ENCODE peak calls at places on chromosomes 11 and 22, in eight cellular contexts. H is psoas muscle, L is dorsolateral prefrontal cortex, A is cardiac muscle cell, R is lower leg skin, F is Panc1, E is heart right ventricle, K is IMR-90. C is an unnamed sample.

GRCh38 chr11:31926816-31927528 is 115.8 kb upstream of the PAX6 start:
- DNase-seq in H (no peak), L (no peak), A (no peak), R (no peak), F (no peak), E (no peak), K (no peak), C (no peak)

GRCh38 chr11:7088921-7089320 is at the start of gene RBMXL2:
- DNase-seq in H (peak; percentile 9), L (no peak), A (peak; percentile 0), R (no peak), F (no peak), E (no peak), K (no peak), C (no peak)

GRCh38 chr11:3090096-3090901 is 33.1 kb upstream of the CARS1 start:
- DNase-seq in H (no peak), L (peak; percentile 23), A (no peak), R (no peak), F (no peak), E (no peak), K (no peak), C (no peak)

GRCh38 chr11:70650075-70650909 is 252.0 kb downstream of the CTTN start:
- DNase-seq in H (peak; percentile 44), L (peak; percentile 51), A (peak; percentile 82), R (peak; percentile 19), F (peak; percentile 10), E (peak; percentile 33), K (peak; percentile 69), C (peak; percentile 15)

GRCh38 chr11:16804104-16804947 is 65.9 kb downstream of the C11orf58 start:
- DNase-seq in H (no peak), L (no peak), A (peak; percentile 94), R (no peak), F (no peak), E (no peak), K (no peak), C (peak; percentile 47)

GRCh38 chr11:82038151-82038550 is 695.5 kb downstream of the FAM181B start:
- DNase-seq in H (no peak), L (no peak), A (no peak), R (no peak), F (no peak), E (no peak), K (no peak), C (no peak)

GRCh38 chr22:33570110-33570509 is 350.2 kb downstream of the LARGE1 start:
- DNase-seq in H (no peak), L (no peak), A (no peak), R (no peak), F (no peak), E (no peak), K (no peak), C (no peak)

GRCh38 chr11:65615950-65616574 is 486 bp downstream of the PCNX3 start:
- DNase-seq in H (peak; percentile 75), L (no peak), A (peak; percentile 31), R (no peak), F (no peak), E (no peak), K (no peak), C (no peak)

GRCh38 chr11:114345575-114346222 is 49.5 kb downstream of the NNMT start:
- DNase-seq in H (no peak), L (no peak), A (no peak), R (no peak), F (no peak), E (no peak), K (no peak), C (no peak)

GRCh38 chr11:114348200-114349191 is 51.8 kb downstream of the C11orf71 start:
- DNase-seq in H (no peak), L (no peak), A (peak; percentile 84), R (peak; percentile 65), F (peak; percentile 17), E (no peak), K (peak; percentile 80), C (peak; percentile 22)

GRCh38 chr11:114343493-114343892 is 47.3 kb downstream of the NNMT start:
- DNase-seq in H (no peak), L (no peak), A (no peak), R (no peak), F (no peak), E (no peak), K (no peak), C (no peak)

GRCh38 chr11:114344494-114344893 is 48.3 kb downstream of the NNMT start:
- DNase-seq in H (no peak), L (no peak), A (no peak), R (no peak), F (no peak), E (no peak), K (no peak), C (no peak)

DNA sequence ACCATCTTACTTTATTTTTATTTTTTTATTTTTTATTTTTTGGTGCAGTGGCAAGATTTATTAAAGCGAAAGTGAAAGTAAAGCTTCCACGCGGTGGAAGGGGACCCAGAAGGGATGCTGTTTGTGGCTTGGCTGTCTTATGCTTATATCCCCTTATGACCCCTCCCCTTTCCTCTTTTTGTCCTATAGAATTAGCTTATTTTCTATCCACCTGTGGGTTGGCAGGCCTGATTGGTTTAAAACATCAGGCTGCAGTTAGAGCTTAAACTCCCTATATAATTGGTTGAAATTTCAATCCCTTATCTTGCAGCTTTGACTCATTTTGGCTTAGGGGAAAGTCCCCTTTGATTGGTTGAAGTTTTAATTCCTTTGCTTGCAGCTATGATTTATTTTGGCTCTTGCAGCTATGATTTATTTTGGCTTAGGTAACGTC is 50.5 kb downstream of the NNMT start:
- DNase-seq in H (no peak), L (no peak), A (no peak), R (no peak), F (no peak), E (no peak), K (no peak), C (no peak)
- H3K4me3 ChIP-seq in H (peak overlapping the region; percentile 45), L (peak overlapping the region; percentile 1), A (no peak overlapping the region), R (no peak overlapping the region), F (peak overlapping the region; percentile 35), E (peak overlapping the region; percentile 26), K (no peak overlapping the region), C (no peak overlapping the region)

GRCh38 chr11:19229671-19230070 is 11.1 kb downstream of the E2F8 start:
- DNase-seq in H (no peak), L (no peak), A (no peak), R (no peak), F (no peak), E (no peak), K (no peak), C (no peak)

GRCh38 chr11:19228956-19229355 is 11.8 kb downstream of the E2F8 start:
- DNase-seq in H (no peak), L (no peak), A (no peak), R (no peak), F (no peak), E (no peak), K (no peak), C (no peak)

GRCh38 chr11:19234428-19234827 is 6.3 kb downstream of the E2F8 start:
- DNase-seq in H (no peak), L (no peak), A (no peak), R (no peak), F (no peak), E (no peak), K (no peak), C (no peak)

GRCh38 chr11:19237381-19237780 is 3.4 kb downstream of the E2F8 start:
- DNase-seq in H (no peak), L (no peak), A (no peak), R (no peak), F (no peak), E (no peak), K (no peak), C (no peak)

DNA sequence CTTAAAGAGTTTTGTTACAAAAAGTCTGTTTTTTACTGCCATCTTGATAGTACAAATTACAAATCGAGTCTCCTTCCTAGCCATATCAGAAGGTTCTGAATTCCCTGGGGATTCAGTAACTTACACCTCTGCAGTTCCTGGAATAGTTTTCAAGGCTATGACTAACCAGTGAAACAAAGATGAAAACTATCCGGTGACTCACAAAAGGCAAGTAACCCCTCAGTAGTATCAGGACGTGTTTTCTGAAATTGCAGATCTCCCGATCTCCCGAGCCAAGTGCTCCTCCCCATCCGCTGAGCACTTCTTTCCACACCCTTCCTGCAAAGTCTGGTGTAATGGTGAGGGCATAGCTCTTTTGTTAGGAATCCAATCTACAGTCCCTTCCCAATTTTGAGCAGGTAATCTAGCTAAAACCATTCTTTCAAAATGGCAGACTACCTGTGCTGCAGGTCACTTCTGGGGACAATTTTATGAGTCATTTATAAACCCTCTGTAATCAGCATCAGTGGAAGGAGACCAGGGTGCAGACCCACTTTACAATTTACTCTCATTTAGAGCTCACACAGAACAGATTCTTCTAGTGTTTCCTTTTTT is 7.7 kb downstream of the E2F8 start:
- DNase-seq in H (no peak), L (no peak), A (peak; percentile 76), R (no peak), F (peak; percentile 63), E (no peak), K (peak; percentile 87), C (peak; percentile 55)
- H3K4me3 ChIP-seq in H (no peak overlapping the region), L (no peak overlapping the region), A (no peak overlapping the region), R (no peak overlapping the region), F (no peak overlapping the region), E (no peak overlapping the region), K (no peak overlapping the region), C (no peak overlapping the region)

GRCh38 chr22:49971232-49972162 is 10.9 kb downstream of the PIM3 start:
- DNase-seq in H (peak; percentile 92), L (peak; percentile 42), A (peak; percentile 72), R (peak; percentile 77), F (no peak), E (peak; percentile 87), K (no peak), C (no peak)

GRCh38 chr22:49973018-49973965 is 12.7 kb downstream of the PIM3 start:
- DNase-seq in H (no peak), L (no peak), A (peak; percentile 36), R (peak; percentile 9), F (no peak), E (no peak), K (no peak), C (no peak)

GRCh38 chr22:49969751-49970527 is 9.4 kb downstream of the PIM3 start:
- DNase-seq in H (peak; percentile 24), L (peak; percentile 30), A (no peak), R (no peak), F (no peak), E (peak; percentile 17), K (no peak), C (no peak)

GRCh38 chr22:49970528-49971231 is 10.1 kb downstream of the PIM3 start:
- DNase-seq in H (peak; percentile 97), L (peak; percentile 88), A (peak; percentile 94), R (peak; percentile 96), F (peak; percentile 85), E (peak; percentile 92), K (peak; percentile 97), C (peak; percentile 84)

DNA sequence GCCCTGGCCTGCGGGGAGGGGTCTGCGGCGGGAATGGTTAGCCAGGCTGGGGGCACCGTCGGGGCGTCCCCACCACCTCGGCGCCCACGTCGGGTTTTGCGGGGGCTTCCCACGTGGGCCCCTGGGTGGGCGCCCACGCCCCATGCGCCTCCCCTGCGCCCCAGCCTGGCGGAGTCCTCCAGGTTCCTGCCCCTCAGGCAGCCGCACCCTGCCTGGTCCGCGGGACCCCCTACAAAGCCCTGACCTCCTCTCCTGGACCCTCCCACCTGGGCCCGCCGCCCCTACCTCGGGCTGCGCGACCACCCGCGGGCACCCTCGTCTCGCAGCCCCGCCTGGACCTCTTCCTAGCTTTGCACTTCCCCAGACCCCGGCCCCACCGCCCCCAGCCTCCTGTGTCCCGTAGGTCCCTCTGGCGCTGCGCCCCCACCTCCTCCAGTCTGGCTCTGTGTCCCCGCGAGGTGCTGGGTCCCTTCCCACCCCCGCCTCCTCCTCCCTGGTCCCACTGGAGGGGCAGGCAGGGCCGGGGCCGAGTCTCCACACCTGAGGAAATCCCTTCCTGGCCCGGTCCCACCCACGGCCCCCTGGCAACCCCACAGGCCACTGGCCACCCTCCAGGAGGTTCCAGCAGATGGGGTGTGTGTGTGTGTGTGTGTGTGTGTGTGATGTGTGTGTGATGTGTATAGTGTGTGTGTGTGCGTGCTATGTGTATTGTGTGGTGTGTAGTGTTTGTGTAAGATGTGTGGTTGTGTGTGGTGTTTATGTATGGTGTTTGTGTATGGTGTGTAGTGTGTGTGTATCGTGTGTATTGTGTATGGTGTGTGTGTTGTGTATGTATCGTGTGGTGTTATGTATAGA is 11.8 kb downstream of the PIM3 start:
- DNase-seq in H (peak; percentile 48), L (peak; percentile 30), A (no peak), R (peak; percentile 27), F (no peak), E (peak; percentile 30), K (no peak), C (no peak)
- H3K4me3 ChIP-seq in H (peak overlapping the region; percentile 61), L (peak overlapping the region; percentile 70), A (no peak overlapping the region), R (no peak overlapping the region), F (no peak overlapping the region), E (no peak overlapping the region), K (no peak overlapping the region), C (no peak overlapping the region)

GRCh38 chr22:47089374-47089773 is 326.9 kb downstream of the TBC1D22A start:
- DNase-seq in H (no peak), L (no peak), A (no peak), R (no peak), F (no peak), E (no peak), K (no peak), C (no peak)

GRCh38 chr22:47090591-47091240 is 328.3 kb downstream of the TBC1D22A start:
- DNase-seq in H (no peak), L (no peak), A (peak; percentile 70), R (peak; percentile 47), F (no peak), E (no peak), K (peak; percentile 60), C (no peak)

GRCh38 chr22:47091241-47091691 is 328.8 kb downstream of the TBC1D22A start:
- DNase-seq in H (no peak), L (no peak), A (peak; percentile 36), R (no peak), F (no peak), E (no peak), K (no peak), C (no peak)

GRCh38 chr22:47088480-47089145 is 326.2 kb downstream of the TBC1D22A start:
- DNase-seq in H (no peak), L (no peak), A (no peak), R (no peak), F (no peak), E (no peak), K (peak; percentile 10), C (no peak)

GRCh38 chr22:47089796-47090460 is 327.5 kb downstream of the TBC1D22A start:
- DNase-seq in H (no peak), L (no peak), A (no peak), R (no peak), F (no peak), E (no peak), K (no peak), C (no peak)
- H3K4me3 ChIP-seq in H (no peak overlapping the region), L (peak overlapping the region; percentile 46), A (no peak overlapping the region), R (no peak overlapping the region), F (no peak overlapping the region), E (no peak overlapping the region), K (peak overlapping the region; percentile 30), C (no peak overlapping the region)